ENCODE peak calls at places on chromosome 9, in seven cellular contexts. D, K, Y, B, H, Z and V are unnamed samples.

GRCh38 chr9:13266172-13266571 is 13.3 kb downstream of the MPDZ start:
- DNase-seq in D (no peak), H (no peak), K (no peak), Z (peak; percentile 61), B (peak; percentile 43), Y (no peak), V (no peak)

GRCh38 chr9:89660286-89660685 is 55.5 kb downstream of the GADD45G start:
- DNase-seq in K (no peak), B (no peak), Y (no peak), Z (no peak), D (no peak), H (no peak), V (no peak)

GRCh38 chr9:109542922-109543321 is 44.8 kb upstream of the PTPN3 start:
- DNase-seq in D (no peak), H (peak; percentile 23), B (no peak), Y (no peak), K (no peak), Z (no peak), V (no peak)

GRCh38 chr9:22446589-22446949 is at the start of gene DMRTA1:
- DNase-seq in H (peak; percentile 30), B (peak; percentile 73), K (peak; percentile 92), D (peak; percentile 33), Y (peak; percentile 91), Z (peak; percentile 25), V (no peak)

GRCh38 chr9:38144421-38144820 is 75.4 kb upstream of the SHB start:
- DNase-seq in Z (peak; percentile 70), Y (peak; percentile 36), H (peak; percentile 26), K (no peak), D (no peak), B (peak; percentile 66), V (no peak)

GRCh38 chr9:108842610-108843295 is 13.0 kb downstream of the ACTL7B start:
- DNase-seq in D (no peak), B (no peak), K (no peak), Y (no peak), H (no peak), Z (no peak), V (no peak)

GRCh38 chr9:114238471-114238870 is 83.1 kb downstream of the COL27A1 start:
- DNase-seq in B (no peak), K (no peak), D (no peak), H (no peak), Z (no peak), Y (no peak), V (no peak)

GRCh38 chr9:97440160-97440559 is 28.3 kb downstream of the TDRD7 start:
- DNase-seq in B (no peak), K (no peak), D (no peak), H (no peak), Y (no peak), Z (no peak), V (no peak)

GRCh38 chr9:123065191-123065590 is 31.7 kb downstream of the GPR21 start:
- DNase-seq in Z (no peak), Y (no peak), B (no peak), D (no peak), K (no peak), H (no peak), V (no peak)

GRCh38 chr9:107612136-107612535 is 122.6 kb upstream of the KLF4 start:
- DNase-seq in B (no peak), H (peak; percentile 25), Y (no peak), Z (no peak), K (no peak), D (no peak), V (no peak)

GRCh38 chr9:99127372-99128132 is 22.6 kb downstream of the TGFBR1 start:
- DNase-seq in B (no peak), Y (no peak), D (no peak), Z (peak; percentile 82), H (peak; percentile 95), K (no peak), V (no peak)

GRCh38 chr9:136532799-136533774 is 12.8 kb downstream of the NOTCH1 start:
- DNase-seq in Y (no peak), B (no peak), Z (no peak), H (no peak), K (no peak), D (no peak), V (no peak)

GRCh38 chr9:35933525-35934067 is 24.3 kb downstream of the SPAAR start:
- DNase-seq in K (no peak), H (no peak), D (no peak), B (no peak), Z (no peak), Y (no peak), V (no peak)

GRCh38 chr9:89803403-89803802 is 198.6 kb downstream of the GADD45G start:
- DNase-seq in K (no peak), H (peak; percentile 32), Y (no peak), B (no peak), D (no peak), Z (no peak), V (no peak)

GRCh38 chr9:117927354-117927753 is 223.2 kb downstream of the TLR4 start:
- DNase-seq in K (peak; percentile 60), D (peak; percentile 13), B (no peak), Z (no peak), H (no peak), Y (peak; percentile 31), V (no peak)

GRCh38 chr9:87137718-87138117 is 190.4 kb upstream of the GAS1 start:
- DNase-seq in Y (no peak), H (no peak), D (no peak), Z (no peak), B (no peak), K (no peak), V (no peak)

GRCh38 chr9:83451308-83451707 is 86.9 kb downstream of the FRMD3 start:
- DNase-seq in Z (no peak), K (no peak), Y (peak; percentile 92), H (peak; percentile 99), B (no peak), D (no peak), V (no peak)
- H3K23ac ChIP-seq in Z (no peak overlapping the region), K (no peak overlapping the region), Y (no peak overlapping the region), H (no peak overlapping the region), B (no peak overlapping the region), D (no peak overlapping the region), V (no peak overlapping the region)

GRCh38 chr9:78407636-78408312 is 110.8 kb downstream of the PSAT1 start:
- DNase-seq in B (no peak), Y (no peak), Z (no peak), K (no peak), D (no peak), H (no peak), V (no peak)

GRCh38 chr9:78406146-78406545 is 109.2 kb downstream of the PSAT1 start:
- DNase-seq in D (no peak), B (no peak), K (no peak), Z (no peak), Y (no peak), H (no peak), V (no peak)

GRCh38 chr9:78406933-78407332 is 110.0 kb downstream of the PSAT1 start:
- DNase-seq in D (no peak), B (no peak), K (no peak), H (no peak), Z (no peak), Y (no peak), V (no peak)

GRCh38 chr9:78405461-78405860 is 108.5 kb downstream of the PSAT1 start:
- DNase-seq in Y (no peak), B (no peak), Z (no peak), K (no peak), H (no peak), D (no peak), V (no peak)

DNA sequence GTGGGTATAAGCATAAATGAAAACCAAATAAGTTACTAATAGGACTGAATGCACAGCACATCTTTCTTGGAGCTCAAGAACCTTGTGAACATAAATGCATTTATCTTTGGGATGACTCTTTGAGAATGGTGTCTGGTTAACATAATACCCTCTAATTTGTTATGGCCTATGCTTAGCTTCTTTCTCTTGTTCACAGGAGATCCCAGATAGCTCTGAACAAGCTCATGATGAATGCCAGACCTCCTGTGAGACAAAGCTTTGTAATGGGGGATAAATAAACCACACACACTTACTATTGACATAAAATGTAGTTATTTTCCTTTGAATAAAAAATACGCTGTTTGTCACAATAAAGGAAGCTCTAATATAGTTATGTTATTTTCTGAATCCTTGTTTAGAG is 111.5 kb downstream of the PSAT1 start:
- DNase-seq in Z (no peak), H (no peak), B (no peak), K (no peak), Y (no peak), D (no peak), V (no peak)
- H3K23ac ChIP-seq in Z (no peak overlapping the region), H (no peak overlapping the region), B (no peak overlapping the region), K (no peak overlapping the region), Y (no peak overlapping the region), D (no peak overlapping the region), V (no peak overlapping the region)

DNA sequence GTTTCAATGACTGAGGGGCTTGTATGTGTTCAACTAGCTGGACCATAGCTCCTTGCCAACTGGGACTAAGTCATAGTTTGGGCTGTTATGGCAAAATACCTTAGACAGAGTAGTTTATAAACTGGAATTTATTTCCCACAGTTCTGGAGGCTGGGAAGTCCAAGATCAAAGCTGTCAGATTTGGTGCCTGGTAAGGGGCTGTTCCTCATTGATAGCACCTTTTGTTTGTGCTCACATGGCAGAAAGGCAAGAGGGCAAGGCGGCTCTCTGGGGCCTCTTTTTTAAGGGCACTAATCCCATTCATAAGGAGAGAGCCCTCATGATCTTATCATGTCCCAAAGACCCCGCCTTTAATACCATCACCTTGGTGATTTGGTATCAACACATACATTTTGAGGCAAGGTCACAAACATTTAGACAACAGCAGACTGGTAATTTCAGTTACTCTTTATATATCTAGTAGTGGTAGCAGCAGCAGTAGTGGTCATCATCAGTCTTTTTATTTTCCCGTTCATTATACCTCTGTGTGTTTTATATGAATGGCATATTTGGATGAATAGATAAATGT is 477.0 kb downstream of the CCDC171 start:
- DNase-seq in Y (peak; percentile 11), H (no peak), B (no peak), Z (no peak), D (no peak), K (no peak), V (no peak)
- H3K23ac ChIP-seq in Y (no peak overlapping the region), H (no peak overlapping the region), B (no peak overlapping the region), Z (no peak overlapping the region), D (no peak overlapping the region), K (no peak overlapping the region), V (no peak overlapping the region)

DNA sequence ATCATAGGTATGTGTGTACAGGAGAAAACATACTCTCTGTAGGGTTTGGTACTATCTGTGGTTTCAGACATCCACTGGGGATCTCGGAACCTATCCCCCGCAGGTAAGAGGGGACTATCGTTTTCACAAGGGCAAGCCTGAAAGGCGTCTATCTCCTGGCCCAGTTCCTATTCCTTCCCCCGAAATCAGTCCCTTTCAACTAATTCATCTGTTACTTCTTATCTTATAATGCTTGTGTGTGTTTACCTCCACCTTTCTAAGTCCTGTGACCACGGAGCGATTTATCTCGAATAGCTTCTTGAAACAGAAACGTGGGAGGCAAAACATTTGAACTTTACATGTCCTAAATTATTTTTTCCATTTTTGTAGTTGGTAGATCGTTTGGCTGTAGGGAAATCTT is 11.4 kb downstream of the ABO start:
- DNase-seq in D (no peak), B (no peak), K (no peak), Y (no peak), H (no peak), Z (no peak), V (no peak)
- H3K23ac ChIP-seq in D (no peak overlapping the region), B (no peak overlapping the region), K (no peak overlapping the region), Y (no peak overlapping the region), H (no peak overlapping the region), Z (no peak overlapping the region), V (no peak overlapping the region)

GRCh38 chr9:105063665-105064247 is 135.8 kb upstream of the ABCA1 start:
- DNase-seq in Z (peak; percentile 95), D (no peak), Y (no peak), B (peak; percentile 98), K (no peak), H (peak; percentile 57), V (no peak)
- H3K23ac ChIP-seq in Z (peak overlapping the region; percentile 100), D (no peak overlapping the region), Y (peak overlapping the region; percentile 80), B (peak overlapping the region; percentile 65), K (no peak overlapping the region), H (no peak overlapping the region), V (no peak overlapping the region)